ENCODE peak calls at places on chromosomes 4 and X, in seven cellular contexts. Y is K562, A is GM12878, S is HCT116, U is SK-N-SH, K is H1, Q is HepG2. V is an unnamed sample.

GRCh38 chrX:74383611-74384010 is 37.7 kb upstream of the SLC16A2 start:
- DNase-seq in Y (no peak), A (no peak), S (peak; percentile 13), U (peak; percentile 41), K (no peak), Q (peak; percentile 13), V (peak; percentile 51)

GRCh38 chr4:159048166-159048886 is 54.6 kb upstream of the RAPGEF2 start:
- DNase-seq in Y (peak; percentile 70), A (no peak), S (no peak), U (peak; percentile 48), K (no peak), Q (peak; percentile 84), V (peak; percentile 62)

GRCh38 chr4:83910693-83911092 is 374.8 kb downstream of the GPAT3 start:
- DNase-seq in Y (no peak), A (no peak), S (no peak), U (no peak), K (no peak), Q (no peak), V (no peak)

GRCh38 chr4:99876946-99877345 is 17.3 kb downstream of the LAMTOR3 start:
- DNase-seq in Y (no peak), A (no peak), S (no peak), U (no peak), K (no peak), Q (no peak), V (no peak)

GRCh38 chr4:145735777-145736176 is 55.8 kb downstream of the C4orf51 start:
- DNase-seq in Y (no peak), A (no peak), S (no peak), U (no peak), K (no peak), Q (no peak), V (no peak)

GRCh38 chrX:46561931-46562721 is 11.4 kb upstream of the CHST7 start:
- DNase-seq in Y (no peak), A (peak; percentile 95), S (no peak), U (no peak), K (no peak), Q (no peak), V (no peak)

GRCh38 chr4:94430416-94430815 is 21.3 kb upstream of the PDLIM5 start:
- DNase-seq in Y (no peak), A (no peak), S (no peak), U (no peak), K (no peak), Q (no peak), V (no peak)

GRCh38 chr4:95155759-95156451 is 392.9 kb downstream of the UNC5C start:
- DNase-seq in Y (peak; percentile 50), A (no peak), S (peak; percentile 22), U (peak; percentile 41), K (no peak), Q (peak; percentile 13), V (no peak)

GRCh38 chr4:41526628-41527027 is 11.3 kb upstream of the LIMCH1 start:
- DNase-seq in Y (no peak), A (no peak), S (no peak), U (no peak), K (no peak), Q (no peak), V (no peak)

GRCh38 chr4:181078236-181078635 is 1165.0 kb upstream of the TENM3 start:
- DNase-seq in Y (no peak), A (no peak), S (no peak), U (no peak), K (no peak), Q (no peak), V (no peak)

GRCh38 chr4:161419822-161420221 is 744.0 kb downstream of the FSTL5 start:
- DNase-seq in Y (no peak), A (no peak), S (no peak), U (peak; percentile 7), K (peak; percentile 51), Q (peak; percentile 1), V (peak; percentile 17)

GRCh38 chrX:108122748-108123147 is 31.2 kb downstream of the ATG4A start:
- DNase-seq in Y (no peak), A (no peak), S (no peak), U (no peak), K (no peak), Q (no peak), V (no peak)

GRCh38 chrX:331145-331771 is 12.7 kb upstream of the GTPBP6 start:
- DNase-seq in Y (no peak), A (no peak), S (no peak), U (peak; percentile 69), K (peak; percentile 72), Q (no peak), V (no peak)

GRCh38 chr4:13627185-13627605 is 330 bp downstream of the BOD1L1 start:
- DNase-seq in Y (no peak), A (no peak), S (no peak), U (no peak), K (no peak), Q (no peak), V (no peak)

GRCh38 chrX:47458528-47458927 is 24.5 kb downstream of the ZNF41 start:
- DNase-seq in Y (no peak), A (no peak), S (no peak), U (no peak), K (no peak), Q (no peak), V (no peak)

GRCh38 chr4:26765515-26765914 is 95.1 kb upstream of the STIM2 start:
- DNase-seq in Y (peak; percentile 42), A (no peak), S (no peak), U (no peak), K (no peak), Q (no peak), V (no peak)

GRCh38 chr4:142092941-142093340 is 456.6 kb downstream of the IL15 start:
- DNase-seq in Y (no peak), A (no peak), S (no peak), U (no peak), K (no peak), Q (no peak), V (no peak)

GRCh38 chr4:79958511-79959264 is 114.3 kb downstream of the ANTXR2 start:
- DNase-seq in Y (no peak), A (no peak), S (no peak), U (no peak), K (no peak), Q (no peak), V (no peak)

GRCh38 chrX:113384628-113385027 is 544.0 kb upstream of the AMOT start:
- DNase-seq in Y (no peak), A (no peak), S (no peak), U (no peak), K (no peak), Q (no peak), V (no peak)

GRCh38 chr4:128168701-128169100 is 107.6 kb downstream of the LARP1B start:
- DNase-seq in Y (no peak), A (no peak), S (no peak), U (no peak), K (no peak), Q (no peak), V (no peak)

GRCh38 chr4:153790962-153791551 is 2.2 kb upstream of the SFRP2 start:
- DNase-seq in Y (no peak), A (no peak), S (no peak), U (peak; percentile 78), K (peak; percentile 88), Q (no peak), V (no peak)

GRCh38 chr4:86741841-86742240 is 107.3 kb downstream of the SLC10A6 start:
- DNase-seq in Y (no peak), A (no peak), S (no peak), U (no peak), K (no peak), Q (no peak), V (no peak)

GRCh38 chr4:108555701-108556100 is 64.7 kb upstream of the RPL34 start:
- DNase-seq in Y (no peak), A (no peak), S (no peak), U (no peak), K (no peak), Q (no peak), V (no peak)

GRCh38 chrX:141405486-141405877 is 163.2 kb upstream of the SPANXC start:
- DNase-seq in Y (no peak), A (no peak), S (no peak), U (no peak), K (no peak), Q (no peak), V (no peak)
- TF ChIP-seq JUND in Y (no peak), A (no peak), S (no peak), U (no peak), K (no peak), Q (no peak), V (no peak)

GRCh38 chr4:38663801-38664703 is at the start of gene KLF3:
- DNase-seq in Y (peak; percentile 91), A (no peak), S (peak; percentile 52), U (peak; percentile 94), K (peak; percentile 82), Q (peak; percentile 73), V (peak; percentile 87)

GRCh38 chr4:38668203-38668602 is 4.2 kb downstream of the KLF3 start:
- DNase-seq in Y (no peak), A (no peak), S (no peak), U (no peak), K (no peak), Q (no peak), V (no peak)

GRCh38 chr4:38667005-38667771 is 3.2 kb downstream of the KLF3 start:
- DNase-seq in Y (peak; percentile 92), A (no peak), S (peak; percentile 88), U (peak; percentile 77), K (peak; percentile 59), Q (peak; percentile 97), V (peak; percentile 70)

GRCh38 chr4:38664704-38665401 is 854 bp downstream of the KLF3 start:
- DNase-seq in Y (peak; percentile 68), A (no peak), S (no peak), U (peak; percentile 78), K (peak; percentile 59), Q (peak; percentile 52), V (peak; percentile 40)

DNA sequence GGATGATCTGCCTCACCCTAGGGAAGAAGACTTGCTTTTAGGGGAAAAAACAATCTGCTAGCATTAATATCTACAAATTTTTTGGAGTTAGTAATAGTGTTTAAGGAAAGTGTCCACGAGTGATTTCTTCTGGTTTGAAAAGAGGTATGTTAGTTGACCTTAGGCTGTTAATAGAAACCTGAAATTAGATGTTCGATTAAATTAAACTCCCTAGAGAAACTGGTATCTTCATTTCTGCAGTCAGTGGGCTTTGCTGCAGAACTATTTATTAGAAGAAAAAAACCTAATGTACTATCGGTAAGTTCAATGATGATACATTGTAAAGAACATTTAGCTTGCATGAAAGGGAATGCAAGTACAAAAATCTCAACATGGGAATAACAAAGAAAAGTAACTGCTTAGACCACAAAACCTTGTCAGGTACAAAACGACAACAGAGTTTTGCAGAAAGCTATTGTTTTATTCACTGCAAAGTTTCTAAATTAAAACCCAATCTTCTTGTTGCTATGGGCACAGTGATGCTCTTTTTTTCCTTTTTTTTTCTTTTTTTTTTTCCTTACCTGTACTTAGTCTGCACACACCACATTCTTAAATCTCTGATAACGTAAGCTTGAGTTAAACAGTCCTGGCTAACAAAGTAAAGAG is 2.0 kb downstream of the KLF3 start:
- DNase-seq in Y (no peak), A (no peak), S (no peak), U (no peak), K (no peak), Q (no peak), V (no peak)
- TF ChIP-seq JUND in Y (no peak), A (no peak), S (no peak), U (no peak), K (no peak), Q (no peak), V (no peak)

GRCh38 chr4:3305610-3306371 is 13.0 kb downstream of the RGS12 start:
- DNase-seq in Y (peak; percentile 33), A (no peak), S (no peak), U (no peak), K (no peak), Q (no peak), V (no peak)
- TF ChIP-seq JUND in Y (peak; percentile 86), A (no peak), S (no peak), U (no peak), K (no peak), Q (no peak), V (no peak)

GRCh38 chrX:103538728-103539127 is 19.4 kb upstream of the RAB40A start:
- DNase-seq in Y (no peak), A (no peak), S (no peak), U (no peak), K (no peak), Q (no peak), V (no peak)
- TF ChIP-seq JUND in Y (no peak), A (no peak), S (no peak), U (no peak), K (no peak), Q (no peak), V (no peak)